ENCODE peak calls at places on chromosome 17, in six cellular contexts. A is RWPE1; R is CD4-positive, alpha-beta T cell; P is stomach; Z is glutamatergic neuron; G is Calu3. I is an unnamed sample.

GRCh38 chr17:62085511-62086408 is 20.7 kb upstream of the MED13 start:
- DNase-seq in P (no peak), G (no peak), A (no peak), Z (no peak), R (no peak), I (no peak)

GRCh38 chr17:28549274-28550132 is 2.9 kb downstream of the UNC119 start:
- DNase-seq in G (no peak), A (no peak), Z (no peak), P (no peak), R (peak), I (no peak)

GRCh38 chr17:7838291-7839075 is 4.5 kb downstream of the KDM6B start:
- DNase-seq in G (no peak), P (no peak), A (no peak), R (no peak), Z (peak), I (peak)

GRCh38 chr17:16463341-16464000 is 28.5 kb downstream of the LRRC75A start:
- DNase-seq in P (peak), A (peak), R (no peak), G (peak), Z (peak), I (no peak)

GRCh38 chr17:15418781-15419180 is 48.6 kb downstream of the CDRT4 start:
- DNase-seq in G (no peak), A (no peak), R (no peak), P (no peak), Z (no peak), I (no peak)

GRCh38 chr17:42709561-42709960 is 27.2 kb downstream of the CNTNAP1 start:
- DNase-seq in G (no peak), Z (peak), P (no peak), A (no peak), R (no peak), I (no peak)

GRCh38 chr17:77735051-77735340 is 223.5 kb upstream of the TNRC6C start:
- DNase-seq in Z (no peak), R (no peak), G (no peak), P (no peak), A (no peak), I (no peak)

GRCh38 chr17:74809031-74809430 is 32.9 kb upstream of the NAT9 start:
- DNase-seq in P (no peak), R (no peak), G (no peak), Z (no peak), A (no peak), I (no peak)

GRCh38 chr17:33112763-33113162 is 121.1 kb downstream of the SPACA3 start:
- DNase-seq in R (no peak), G (no peak), P (no peak), Z (no peak), A (peak), I (no peak)

GRCh38 chr17:27200476-27200875 is 93.4 kb upstream of the WSB1 start:
- DNase-seq in G (no peak), R (no peak), A (no peak), P (no peak), Z (no peak), I (no peak)

GRCh38 chr17:142876-143784 is 5.8 kb downstream of the SCGB1C2 start:
- DNase-seq in A (no peak), P (no peak), G (no peak), R (no peak), Z (peak), I (peak)

GRCh38 chr17:61309857-61310256 is 89.8 kb upstream of the TBX2 start:
- DNase-seq in A (peak), G (no peak), Z (no peak), R (no peak), P (no peak), I (no peak)

GRCh38 chr17:4412933-4413831 is 20.6 kb upstream of the SPNS3 start:
- DNase-seq in Z (peak), A (peak), R (peak), P (peak), G (peak), I (peak)

GRCh38 chr17:14748036-14748715 is 447.3 kb downstream of the HS3ST3B1 start:
- DNase-seq in A (no peak), Z (no peak), G (no peak), P (no peak), R (no peak), I (no peak)

GRCh38 chr17:71338396-71338795 is 782.4 kb upstream of the SOX9 start:
- DNase-seq in G (no peak), A (no peak), P (no peak), Z (no peak), R (no peak), I (no peak)

GRCh38 chr17:64155751-64156544 is 26.0 kb upstream of the ERN1 start:
- DNase-seq in R (no peak), Z (no peak), A (no peak), G (peak), P (peak), I (no peak)

GRCh38 chr17:36183811-36184765 is 7.7 kb upstream of the TBC1D3B start:
- DNase-seq in A (no peak), R (no peak), G (no peak), Z (no peak), P (no peak), I (no peak)

GRCh38 chr17:56297142-56297541 is 143.9 kb downstream of the ANKFN1 start:
- DNase-seq in P (no peak), Z (no peak), G (no peak), A (no peak), R (peak), I (no peak)

GRCh38 chr17:74011963-74012362 is 191.5 kb upstream of the RPL38 start:
- DNase-seq in P (no peak), Z (peak), R (no peak), A (no peak), G (no peak), I (no peak)

GRCh38 chr17:75996665-75997590 is 3.7 kb upstream of the CDK3 start:
- DNase-seq in Z (peak), G (peak), P (peak), A (peak), R (no peak), I (no peak)

GRCh38 chr17:33284022-33284421 is 9.1 kb downstream of the ASIC2 start:
- DNase-seq in G (peak), A (peak), Z (no peak), P (peak), R (no peak), I (no peak)

GRCh38 chr17:4267402-4267801 is 3.6 kb upstream of the ANKFY1 start:
- DNase-seq in R (no peak), G (no peak), P (no peak), Z (no peak), A (no peak), I (no peak)

GRCh38 chr17:61517843-61518606 is 65.8 kb downstream of the TBX4 start:
- DNase-seq in P (no peak), A (no peak), Z (no peak), R (no peak), G (no peak), I (no peak)

GRCh38 chr17:52681486-52681885 is 523.0 kb upstream of the CA10 start:
- DNase-seq in R (no peak), Z (no peak), G (no peak), A (no peak), P (no peak), I (no peak)

GRCh38 chr17:49565948-49566491 is 9.7 kb upstream of the NXPH3 start:
- DNase-seq in G (peak), R (no peak), P (peak), Z (no peak), A (no peak), I (no peak)

GRCh38 chr17:49108318-49108717 is 24.3 kb upstream of the B4GALNT2 start:
- DNase-seq in P (peak), A (no peak), R (no peak), Z (no peak), G (no peak), I (no peak)

GRCh38 chr17:32569171-32570080 is 82.6 kb downstream of the CDK5R1 start:
- DNase-seq in Z (no peak), A (peak), P (no peak), R (no peak), G (no peak), I (no peak)

GRCh38 chr17:47742319-47743181 is 9.5 kb downstream of the TBX21 start:
- DNase-seq in P (no peak), A (no peak), Z (peak), G (peak), R (peak), I (peak)

GRCh38 chr17:69450857-69451410 is 36.4 kb downstream of the MAP2K6 start:
- DNase-seq in A (no peak), R (no peak), P (no peak), Z (no peak), G (no peak), I (no peak)

GRCh38 chr17:56690441-56691291 is 97.2 kb downstream of the NOG start:
- DNase-seq in R (no peak), G (no peak), Z (no peak), P (no peak), A (no peak), I (no peak)

GRCh38 chr17:56824503-56824902 is 9.2 kb downstream of the C17orf67 start:
- DNase-seq in R (no peak), G (no peak), Z (no peak), A (no peak), P (no peak), I (no peak)

GRCh38 chr17:80203448-80204092 is 16.6 kb downstream of the SGSH start:
- DNase-seq in Z (no peak), R (no peak), P (no peak), A (no peak), G (no peak), I (no peak)

GRCh38 chr17:3036800-3037199 is 26.6 kb downstream of the OR1D5 start:
- DNase-seq in A (no peak), G (no peak), R (no peak), P (no peak), Z (no peak), I (no peak)

GRCh38 chr17:49717371-49717841 is 9.6 kb upstream of the SLC35B1 start:
- DNase-seq in P (peak), Z (no peak), G (no peak), A (no peak), R (no peak), I (no peak)

GRCh38 chr17:43368740-43369506 is 29.9 kb upstream of the ARL4D start:
- DNase-seq in A (peak), G (peak), Z (peak), P (peak), R (peak), I (peak)

GRCh38 chr17:67043283-67043682 is 1.1 kb upstream of the CACNG1 start:
- DNase-seq in P (no peak), Z (no peak), R (no peak), G (no peak), A (no peak), I (no peak)

GRCh38 chr17:45293413-45294211 is 23.2 kb downstream of the MAP3K14 start:
- DNase-seq in R (no peak), P (peak), A (peak), G (peak), Z (peak), I (no peak)

GRCh38 chr17:44779211-44780025 is 20.6 kb downstream of the ADAM11 start:
- DNase-seq in A (peak), P (peak), R (peak), G (peak), Z (peak), I (peak)

GRCh38 chr17:38428150-38428642 is at the start of gene ARHGAP23:
- DNase-seq in R (peak), P (peak), G (peak), Z (peak), A (peak), I (no peak)

DNA sequence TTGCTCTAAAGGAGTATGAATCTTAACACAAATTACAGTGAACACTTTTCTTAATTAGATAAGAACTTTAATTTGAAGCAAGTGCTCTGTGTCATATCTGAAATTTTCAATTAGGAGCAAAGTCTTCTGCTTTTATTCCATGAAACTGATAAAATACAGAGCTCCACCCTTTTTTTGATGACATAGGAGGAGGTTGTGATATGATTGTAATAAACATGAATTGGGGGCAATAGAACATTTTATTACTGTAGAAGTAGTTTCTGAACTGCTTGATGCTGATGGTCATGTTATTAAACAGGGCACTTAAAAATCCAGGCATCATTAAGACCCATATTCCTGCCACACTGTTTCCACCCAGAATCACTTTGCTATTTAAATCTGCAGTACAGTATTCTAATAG is 1.1 kb downstream of the KRT20 start:
- DNase-seq in Z (no peak), R (no peak), A (no peak), G (no peak), P (no peak), I (no peak)
- TF ChIP-seq CTCF in Z (no peak), R (no peak), A (no peak), G (no peak), P (no peak), I (no peak)

DNA sequence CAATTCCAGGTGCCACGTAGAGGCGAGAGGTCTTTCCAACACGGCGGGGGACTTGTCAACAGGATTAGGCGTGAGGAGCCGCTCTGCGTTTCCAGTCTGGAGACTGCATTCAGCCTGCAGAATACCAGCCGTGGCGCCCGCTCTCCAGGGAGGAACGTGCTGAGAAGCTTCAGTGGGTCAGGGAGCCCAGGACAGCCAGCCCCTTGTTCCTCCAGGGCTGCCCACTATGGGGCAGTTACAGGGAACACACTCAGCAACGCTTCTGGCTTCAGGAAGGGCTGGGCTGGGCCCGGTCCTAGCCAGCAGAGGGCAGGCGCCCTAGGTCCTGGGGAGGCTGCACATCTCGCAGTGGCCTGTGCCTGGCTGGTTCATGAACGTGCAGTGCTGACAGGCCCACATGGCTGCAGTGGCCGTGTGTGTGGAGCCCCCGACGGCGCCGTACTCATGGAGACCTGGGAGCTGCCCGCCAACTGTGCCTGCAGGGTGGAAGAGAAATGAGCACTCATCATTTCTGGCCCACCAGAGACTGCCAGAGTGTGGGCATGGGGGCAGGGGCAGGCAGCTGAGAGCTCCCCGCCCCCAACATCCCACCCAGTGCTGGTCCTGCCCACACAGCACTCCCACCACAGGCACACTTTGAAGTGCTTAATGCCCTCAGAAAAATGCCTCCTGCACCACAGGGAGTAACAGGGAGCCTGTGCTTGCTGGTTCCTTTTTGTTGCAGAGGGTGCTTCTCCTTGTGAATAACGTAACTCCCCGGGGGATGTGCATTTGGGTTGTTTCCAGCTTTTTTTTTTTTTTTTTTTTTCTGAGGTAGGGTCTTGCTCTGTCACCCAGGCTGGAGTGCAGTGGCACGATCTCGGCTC is 7.0 kb upstream of the FAAP100 start:
- DNase-seq in Z (peak), P (no peak), A (no peak), G (no peak), R (no peak), I (no peak)
- TF ChIP-seq CTCF in Z (no peak), P (no peak), A (no peak), G (no peak), R (no peak), I (no peak)

GRCh38 chr17:51590071-51590470 is 329.7 kb downstream of the UTP18 start:
- DNase-seq in G (no peak), R (no peak), A (no peak), Z (no peak), P (no peak), I (no peak)

GRCh38 chr17:51588063-51588462 is 327.7 kb downstream of the UTP18 start:
- DNase-seq in Z (no peak), G (no peak), P (no peak), R (no peak), A (no peak), I (no peak)

GRCh38 chr17:51580869-51581268 is 320.5 kb downstream of the UTP18 start:
- DNase-seq in G (no peak), R (no peak), P (no peak), A (no peak), Z (no peak), I (no peak)

DNA sequence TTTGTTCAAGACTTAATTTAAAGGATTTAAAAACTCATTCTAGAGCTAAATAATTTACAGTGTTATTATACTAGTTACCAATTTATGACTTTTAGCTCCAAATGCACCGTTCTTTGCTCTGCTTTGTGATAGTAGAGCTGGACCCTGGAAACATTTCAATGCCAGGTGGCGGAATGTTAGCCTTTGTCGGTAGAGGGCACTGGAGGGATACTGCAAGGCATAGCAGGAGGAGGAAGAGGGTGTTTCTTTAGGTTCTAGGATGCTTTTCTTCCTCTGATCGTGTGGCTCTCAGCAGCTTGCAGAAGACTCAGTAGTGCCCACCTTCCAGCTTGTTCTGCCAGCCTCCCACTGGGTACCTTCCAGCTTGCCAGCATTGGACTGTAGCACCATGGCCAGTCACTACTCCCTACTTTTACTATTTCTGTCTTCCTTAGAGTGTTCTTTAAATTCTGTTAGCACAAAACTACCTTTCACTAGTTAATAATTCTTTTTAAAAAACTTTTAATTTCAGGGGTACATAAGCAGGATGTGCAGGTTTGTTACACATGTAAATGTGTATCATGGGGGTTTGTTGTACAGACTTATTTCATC is 325.3 kb downstream of the UTP18 start:
- DNase-seq in A (peak), Z (peak), G (peak), R (no peak), P (peak), I (peak)
- TF ChIP-seq CTCF in A (peak), Z (peak), G (peak), R (no peak), P (no peak), I (peak)

GRCh38 chr17:9956474-9957131 is 51.5 kb upstream of the RCVRN start:
- DNase-seq in R (no peak), P (no peak), A (no peak), Z (no peak), G (no peak), I (no peak)

GRCh38 chr17:9958586-9959281 is 53.7 kb upstream of the RCVRN start:
- DNase-seq in P (no peak), G (no peak), R (no peak), Z (peak), A (no peak), I (no peak)

GRCh38 chr17:9957244-9957643 is 52.2 kb upstream of the RCVRN start:
- DNase-seq in P (no peak), Z (no peak), G (no peak), R (no peak), A (no peak), I (no peak)

GRCh38 chr17:9959377-9959981 is 54.4 kb upstream of the RCVRN start:
- DNase-seq in P (no peak), A (peak), Z (peak), R (no peak), G (peak), I (peak)
- TF ChIP-seq CTCF in P (no peak), A (peak), Z (peak), R (no peak), G (peak), I (peak)

I was measured in neural crest cell.